ENCODE peak calls at places on chromosomes 3 and 15, in ten cellular contexts. One of them, this sample, is unnamed.

GRCh38 chr3:51945926-51946500 is 3.9 kb downstream of the PARP3 start:
- DNase-seq in HTR-8/SVneo: no peak
- DNase-seq in tibial artery: peak; percentile 64
- DNase-seq in activated T-helper 9 cell treated with anti-CD3 and anti-CD28 coated beads, Interleukin-2, amount 50 U/mL, for 16 hours: no peak
- DNase-seq in left colon: no peak
- DNase-seq in H7: no peak
- DNase-seq in hypothalamus: no peak
- DNase-seq in HS-5: no peak
- DNase-seq in NCI-H2029 treated with DMSO at 0.1 percent for 48 hours: no peak
- DNase-seq in mucosa of descending colon: no peak
- DNase-seq in this sample: no peak

GRCh38 chr15:74951006-74951405 is 5.6 kb downstream of the RPP25 start:
- DNase-seq in NCI-H2029 treated with DMSO at 0.1 percent for 48 hours: no peak
- DNase-seq in HTR-8/SVneo: no peak
- DNase-seq in mucosa of descending colon: no peak
- DNase-seq in left colon: no peak
- DNase-seq in H7: no peak
- DNase-seq in HS-5: no peak
- DNase-seq in tibial artery: no peak
- DNase-seq in hypothalamus: no peak
- DNase-seq in activated T-helper 9 cell treated with anti-CD3 and anti-CD28 coated beads, Interleukin-2, amount 50 U/mL, for 16 hours: no peak
- DNase-seq in this sample: no peak

GRCh38 chr3:15214758-15215157 is 8.7 kb downstream of the CAPN7 start:
- DNase-seq in HS-5: no peak
- DNase-seq in HTR-8/SVneo: no peak
- DNase-seq in NCI-H2029 treated with DMSO at 0.1 percent for 48 hours: no peak
- DNase-seq in H7: no peak
- DNase-seq in tibial artery: no peak
- DNase-seq in mucosa of descending colon: no peak
- DNase-seq in activated T-helper 9 cell treated with anti-CD3 and anti-CD28 coated beads, Interleukin-2, amount 50 U/mL, for 16 hours: no peak
- DNase-seq in left colon: no peak
- DNase-seq in hypothalamus: no peak
- DNase-seq in this sample: no peak

GRCh38 chr3:34869696-34870095 is 769.6 kb upstream of the ARPP21 start:
- DNase-seq in mucosa of descending colon: no peak
- DNase-seq in hypothalamus: no peak
- DNase-seq in HS-5: no peak
- DNase-seq in activated T-helper 9 cell treated with anti-CD3 and anti-CD28 coated beads, Interleukin-2, amount 50 U/mL, for 16 hours: no peak
- DNase-seq in HTR-8/SVneo: no peak
- DNase-seq in left colon: no peak
- DNase-seq in NCI-H2029 treated with DMSO at 0.1 percent for 48 hours: no peak
- DNase-seq in tibial artery: no peak
- DNase-seq in H7: no peak
- DNase-seq in this sample: no peak

GRCh38 chr15:86275361-86275760 is 195.7 kb downstream of the AGBL1 start:
- DNase-seq in left colon: no peak
- DNase-seq in tibial artery: no peak
- DNase-seq in activated T-helper 9 cell treated with anti-CD3 and anti-CD28 coated beads, Interleukin-2, amount 50 U/mL, for 16 hours: no peak
- DNase-seq in NCI-H2029 treated with DMSO at 0.1 percent for 48 hours: no peak
- DNase-seq in hypothalamus: no peak
- DNase-seq in HS-5: no peak
- DNase-seq in HTR-8/SVneo: no peak
- DNase-seq in H7: no peak
- DNase-seq in mucosa of descending colon: no peak
- DNase-seq in this sample: no peak

GRCh38 chr15:70463453-70463834 is 299.9 kb downstream of the UACA start:
- DNase-seq in HTR-8/SVneo: no peak
- DNase-seq in H7: no peak
- DNase-seq in activated T-helper 9 cell treated with anti-CD3 and anti-CD28 coated beads, Interleukin-2, amount 50 U/mL, for 16 hours: no peak
- DNase-seq in tibial artery: no peak
- DNase-seq in hypothalamus: no peak
- DNase-seq in left colon: no peak
- DNase-seq in HS-5: no peak
- DNase-seq in mucosa of descending colon: no peak
- DNase-seq in NCI-H2029 treated with DMSO at 0.1 percent for 48 hours: no peak
- DNase-seq in this sample: no peak

GRCh38 chr3:85342915-85343314 is 384.1 kb downstream of the CADM2 start:
- DNase-seq in left colon: no peak
- DNase-seq in mucosa of descending colon: peak; percentile 10
- DNase-seq in hypothalamus: no peak
- DNase-seq in NCI-H2029 treated with DMSO at 0.1 percent for 48 hours: no peak
- DNase-seq in activated T-helper 9 cell treated with anti-CD3 and anti-CD28 coated beads, Interleukin-2, amount 50 U/mL, for 16 hours: no peak
- DNase-seq in tibial artery: no peak
- DNase-seq in HS-5: no peak
- DNase-seq in H7: peak; percentile 2
- DNase-seq in HTR-8/SVneo: peak; percentile 4
- DNase-seq in this sample: no peak

GRCh38 chr3:190252080-190252479 is 70.2 kb downstream of the CLDN1 start:
- DNase-seq in HTR-8/SVneo: no peak
- DNase-seq in left colon: no peak
- DNase-seq in mucosa of descending colon: no peak
- DNase-seq in H7: no peak
- DNase-seq in NCI-H2029 treated with DMSO at 0.1 percent for 48 hours: no peak
- DNase-seq in HS-5: peak; percentile 15
- DNase-seq in tibial artery: no peak
- DNase-seq in activated T-helper 9 cell treated with anti-CD3 and anti-CD28 coated beads, Interleukin-2, amount 50 U/mL, for 16 hours: no peak
- DNase-seq in hypothalamus: no peak
- DNase-seq in this sample: no peak

GRCh38 chr15:31069360-31070000 is 32.0 kb downstream of the TRPM1 start:
- DNase-seq in NCI-H2029 treated with DMSO at 0.1 percent for 48 hours: no peak
- DNase-seq in H7: no peak
- DNase-seq in HS-5: no peak
- DNase-seq in activated T-helper 9 cell treated with anti-CD3 and anti-CD28 coated beads, Interleukin-2, amount 50 U/mL, for 16 hours: no peak
- DNase-seq in mucosa of descending colon: no peak
- DNase-seq in hypothalamus: no peak
- DNase-seq in left colon: no peak
- DNase-seq in tibial artery: no peak
- DNase-seq in HTR-8/SVneo: no peak
- DNase-seq in this sample: no peak

GRCh38 chr3:59266551-59266950 is 216.7 kb upstream of the CFAP20DC start:
- DNase-seq in HS-5: no peak
- DNase-seq in H7: no peak
- DNase-seq in HTR-8/SVneo: no peak
- DNase-seq in NCI-H2029 treated with DMSO at 0.1 percent for 48 hours: no peak
- DNase-seq in activated T-helper 9 cell treated with anti-CD3 and anti-CD28 coated beads, Interleukin-2, amount 50 U/mL, for 16 hours: no peak
- DNase-seq in mucosa of descending colon: no peak
- DNase-seq in left colon: no peak
- DNase-seq in hypothalamus: no peak
- DNase-seq in tibial artery: no peak
- DNase-seq in this sample: no peak

This sample was measured in stomach.